ENCODE peak calls at places on chromosomes 11 and 22, in ten cellular contexts. T, V, R, Z, P, B, Y, J, D and C are unnamed samples.

GRCh38 chr11:10288881-10289764 is 4.9 kb downstream of the SBF2 start:
- DNase-seq in T (no peak), V (no peak), R (no peak), Z (no peak), P (no peak), B (no peak), Y (no peak), J (no peak), D (no peak), C (no peak)

GRCh38 chr11:10824888-10825287 is 16.2 kb upstream of the EIF4G2 start:
- DNase-seq in T (no peak), V (no peak), R (no peak), Z (no peak), P (no peak), B (no peak), Y (no peak), J (no peak), D (no peak), C (no peak)

GRCh38 chr22:37848587-37849088 is 581 bp upstream of the EIF3L start:
- DNase-seq in T (no peak), V (no peak), R (peak), Z (peak), P (no peak), B (peak), Y (no peak), J (no peak), D (no peak), C (no peak)

GRCh38 chr11:73667906-73668305 is 21.5 kb downstream of the PLEKHB1 start:
- DNase-seq in T (no peak), V (no peak), R (no peak), Z (no peak), P (no peak), B (no peak), Y (no peak), J (no peak), D (no peak), C (no peak)

GRCh38 chr11:94997437-94997836 is 23.9 kb downstream of the KDM4D start:
- DNase-seq in T (no peak), V (no peak), R (no peak), Z (no peak), P (no peak), B (no peak), Y (no peak), J (no peak), D (no peak), C (no peak)

GRCh38 chr11:102343789-102344188 is 3.2 kb upstream of the BIRC2 start:
- DNase-seq in T (no peak), V (no peak), R (peak), Z (peak), P (no peak), B (no peak), Y (no peak), J (no peak), D (no peak), C (no peak)

GRCh38 chr22:40560551-40560950 is 76.0 kb downstream of the MRTFA start:
- DNase-seq in T (no peak), V (no peak), R (peak), Z (peak), P (no peak), B (peak), Y (no peak), J (no peak), D (no peak), C (peak)

GRCh38 chr11:73259406-73260126 is 12.6 kb upstream of the P2RY6 start:
- DNase-seq in T (no peak), V (no peak), R (no peak), Z (no peak), P (no peak), B (no peak), Y (no peak), J (no peak), D (no peak), C (no peak)

GRCh38 chr11:114832532-114833125 is 154.3 kb downstream of the NXPE2 start:
- DNase-seq in T (no peak), V (no peak), R (no peak), Z (no peak), P (no peak), B (no peak), Y (no peak), J (no peak), D (no peak), C (no peak)

GRCh38 chr11:69086152-69086551 is 37.4 kb downstream of the TPCN2 start:
- DNase-seq in T (no peak), V (no peak), R (no peak), Z (peak), P (no peak), B (no peak), Y (no peak), J (no peak), D (no peak), C (no peak)

GRCh38 chr11:64817476-64817875 is 7.1 kb upstream of the MEN1 start:
- DNase-seq in T (no peak), V (no peak), R (no peak), Z (no peak), P (no peak), B (no peak), Y (peak), J (no peak), D (no peak), C (no peak)

GRCh38 chr11:27451528-27451927 is 21.1 kb downstream of the LGR4 start:
- DNase-seq in T (no peak), V (no peak), R (no peak), Z (no peak), P (no peak), B (no peak), Y (no peak), J (no peak), D (no peak), C (no peak)

GRCh38 chr22:24402460-24403192 is 24.8 kb upstream of the ADORA2A start:
- DNase-seq in T (peak), V (no peak), R (peak), Z (peak), P (no peak), B (no peak), Y (no peak), J (no peak), D (no peak), C (peak)

GRCh38 chr22:43985532-43985931 is 30.3 kb downstream of the SAMM50 start:
- DNase-seq in T (no peak), V (no peak), R (no peak), Z (no peak), P (no peak), B (no peak), Y (no peak), J (peak), D (no peak), C (no peak)

GRCh38 chr11:36313073-36313472 is 17.0 kb downstream of the PRR5L start:
- DNase-seq in T (no peak), V (no peak), R (no peak), Z (no peak), P (no peak), B (no peak), Y (no peak), J (no peak), D (no peak), C (no peak)

GRCh38 chr11:60125962-60126585 is 37.6 kb downstream of the MS4A2 start:
- DNase-seq in T (no peak), V (no peak), R (no peak), Z (no peak), P (no peak), B (no peak), Y (no peak), J (no peak), D (no peak), C (peak)

GRCh38 chr22:19178659-19179471 is at the start of gene SLC25A1:
- DNase-seq in T (peak), V (peak), R (peak), Z (peak), P (peak), B (peak), Y (peak), J (peak), D (peak), C (peak)

GRCh38 chr22:46084943-46085830 is 65.1 kb upstream of the PPARA start:
- DNase-seq in T (peak), V (no peak), R (peak), Z (no peak), P (no peak), B (no peak), Y (peak), J (peak), D (no peak), C (no peak)

GRCh38 chr11:88404932-88405710 is 67.6 kb upstream of the CTSC start:
- DNase-seq in T (no peak), V (no peak), R (no peak), Z (no peak), P (no peak), B (no peak), Y (no peak), J (no peak), D (no peak), C (peak)

GRCh38 chr11:75240381-75241035 is at the start of gene TPBGL:
- DNase-seq in T (no peak), V (no peak), R (no peak), Z (no peak), P (no peak), B (peak), Y (peak), J (peak), D (no peak), C (no peak)

GRCh38 chr22:24410110-24410856 is 17.1 kb upstream of the ADORA2A start:
- DNase-seq in T (no peak), V (no peak), R (no peak), Z (peak), P (no peak), B (no peak), Y (no peak), J (no peak), D (no peak), C (peak)

GRCh38 chr11:62680825-62681240 is 2.0 kb upstream of the UBXN1 start:
- DNase-seq in T (peak), V (no peak), R (peak), Z (peak), P (no peak), B (peak), Y (no peak), J (no peak), D (peak), C (peak)

GRCh38 chr22:49510718-49511117 is 317.0 kb downstream of the BRD1 start:
- DNase-seq in T (no peak), V (no peak), R (no peak), Z (no peak), P (no peak), B (no peak), Y (no peak), J (no peak), D (no peak), C (no peak)

GRCh38 chr22:20058989-20059770 is 20.9 kb upstream of the DGCR8 start:
- DNase-seq in T (no peak), V (no peak), R (no peak), Z (no peak), P (no peak), B (no peak), Y (no peak), J (no peak), D (no peak), C (no peak)

GRCh38 chr11:86161373-86162255 is 82.9 kb upstream of the EED start:
- DNase-seq in T (no peak), V (no peak), R (no peak), Z (no peak), P (no peak), B (no peak), Y (no peak), J (no peak), D (no peak), C (no peak)

GRCh38 chr11:116692318-116693106 is 80.3 kb downstream of the BUD13 start:
- DNase-seq in T (no peak), V (no peak), R (no peak), Z (no peak), P (no peak), B (no peak), Y (no peak), J (no peak), D (no peak), C (no peak)

GRCh38 chr11:17865765-17866428 is 131.3 kb downstream of the KCNC1 start:
- DNase-seq in T (no peak), V (no peak), R (no peak), Z (peak), P (no peak), B (no peak), Y (no peak), J (no peak), D (no peak), C (peak)